ENCODE peak calls at places on chromosomes 16 and 17, in eight cellular contexts. H, B, G, M, U, O, W and S are unnamed samples.
A peak's percentile ranks its signal among the peaks of the same experiment; 100 is the strongest.

GRCh38 chr16:84449156-84450140 is 55.0 kb downstream of the MEAK7 start:
- DNase-seq in B (no peak), O (no peak), G (no peak), W (peak; percentile 65), H (no peak), U (no peak), M (no peak), S (no peak)

GRCh38 chr17:56595831-56596740 is 2.6 kb downstream of the NOG start:
- DNase-seq in G (no peak), M (no peak), U (no peak), W (no peak), B (no peak), H (no peak), O (peak; percentile 53), S (no peak)

GRCh38 chr17:82266142-82266541 is 7.4 kb downstream of the CSNK1D start:
- DNase-seq in H (no peak), B (no peak), O (no peak), W (no peak), G (no peak), U (no peak), M (no peak), S (no peak)

GRCh38 chr16:75103994-75104393 is 12.6 kb downstream of the LDHD start:
- DNase-seq in H (no peak), M (no peak), B (no peak), W (no peak), O (no peak), G (no peak), U (no peak), S (no peak)

GRCh38 chr16:50908468-50908867 is 166.6 kb downstream of the CYLD start:
- DNase-seq in H (no peak), W (no peak), G (no peak), U (no peak), O (no peak), M (no peak), B (no peak), S (no peak)

GRCh38 chr17:29390856-29391631 is 881 bp downstream of the TAOK1 start:
- DNase-seq in U (peak; percentile 51), B (no peak), M (no peak), O (no peak), W (no peak), G (no peak), H (peak; percentile 28), S (no peak)

GRCh38 chr17:55348749-55349354 is 72.8 kb downstream of the MMD start:
- DNase-seq in O (peak; percentile 40), M (peak; percentile 1), W (no peak), H (peak; percentile 10), B (peak; percentile 26), G (peak; percentile 71), U (peak; percentile 2), S (peak; percentile 56)

GRCh38 chr17:70527364-70527888 is 358.1 kb downstream of the KCNJ2 start:
- DNase-seq in U (no peak), B (no peak), W (no peak), M (no peak), O (no peak), G (no peak), H (no peak), S (no peak)

GRCh38 chr16:9763505-9763904 is 418.7 kb downstream of the GRIN2A start:
- DNase-seq in M (no peak), H (no peak), W (no peak), B (no peak), O (no peak), G (no peak), U (no peak), S (no peak)

GRCh38 chr16:54201200-54201599 is 85.4 kb downstream of the IRX3 start:
- DNase-seq in B (no peak), M (no peak), W (no peak), H (no peak), O (no peak), U (no peak), G (no peak), S (no peak)

GRCh38 chr16:68144008-68144407 is 58.8 kb downstream of the NFATC3 start:
- DNase-seq in U (no peak), H (no peak), O (no peak), B (no peak), W (no peak), M (no peak), G (no peak), S (no peak)

GRCh38 chr17:57425903-57426574 is 169.7 kb downstream of the MSI2 start:
- DNase-seq in G (no peak), W (no peak), U (no peak), B (no peak), O (no peak), H (no peak), M (no peak), S (no peak)

GRCh38 chr17:67500261-67500660 is 123.2 kb downstream of the PITPNC1 start:
- DNase-seq in O (no peak), M (no peak), U (no peak), G (no peak), W (no peak), B (no peak), H (no peak), S (no peak)

GRCh38 chr17:52827526-52827925 is 669.0 kb upstream of the CA10 start:
- DNase-seq in U (no peak), M (no peak), H (no peak), B (no peak), O (no peak), G (no peak), W (no peak), S (no peak)

GRCh38 chr16:84459517-84459894 is 45.0 kb downstream of the MEAK7 start:
- DNase-seq in B (no peak), U (no peak), H (no peak), G (no peak), O (no peak), M (no peak), W (no peak), S (no peak)

GRCh38 chr16:89430436-89431157 is 59.8 kb downstream of the ANKRD11 start:
- DNase-seq in W (no peak), H (no peak), B (no peak), O (no peak), M (no peak), U (no peak), G (no peak), S (no peak)

GRCh38 chr16:74607310-74607966 is 524 bp upstream of the GLG1 start:
- DNase-seq in G (peak; percentile 77), H (no peak), M (no peak), O (no peak), U (no peak), B (no peak), W (no peak), S (no peak)

GRCh38 chr16:11955713-11956123 is 9.3 kb upstream of the TNFRSF17 start:
- DNase-seq in W (no peak), M (no peak), U (no peak), G (peak; percentile 67), O (no peak), B (no peak), H (no peak), S (no peak)

GRCh38 chr16:84270071-84270470 is 24.6 kb upstream of the WFDC1 start:
- DNase-seq in H (no peak), W (no peak), G (no peak), B (no peak), M (no peak), O (no peak), U (no peak), S (no peak)

GRCh38 chr17:64780096-64781012 is 118.2 kb upstream of the SMURF2 start:
- DNase-seq in O (peak; percentile 77), G (no peak), U (no peak), M (no peak), B (peak; percentile 75), H (no peak), W (peak; percentile 93), S (peak; percentile 62)

GRCh38 chr17:29461807-29462206 is 71.6 kb downstream of the TAOK1 start:
- DNase-seq in W (no peak), M (no peak), B (no peak), U (no peak), H (no peak), G (no peak), O (no peak), S (no peak)

GRCh38 chr17:76529224-76529642 is 8.3 kb downstream of the CYGB start:
- DNase-seq in B (no peak), H (no peak), W (peak; percentile 86), O (no peak), U (peak; percentile 54), M (no peak), G (no peak), S (peak; percentile 89)

GRCh38 chr17:81563861-81564586 is 11.9 kb upstream of the FAAP100 start:
- DNase-seq in G (no peak), U (no peak), W (no peak), M (no peak), B (no peak), O (no peak), H (no peak), S (no peak)

GRCh38 chr17:34841467-34841866 is 119.8 kb downstream of the CCT6B start:
- DNase-seq in W (no peak), O (no peak), G (no peak), B (no peak), M (no peak), H (no peak), U (no peak), S (no peak)

GRCh38 chr17:51050291-51051033 is 70.2 kb downstream of the SPAG9 start:
- DNase-seq in M (no peak), H (no peak), G (no peak), W (no peak), O (no peak), U (no peak), B (no peak), S (no peak)

GRCh38 chr17:47276868-47277267 is 23.2 kb downstream of the ITGB3 start:
- DNase-seq in O (no peak), B (no peak), M (no peak), G (peak; percentile 39), W (peak; percentile 68), H (no peak), U (no peak), S (peak; percentile 78)

GRCh38 chr17:10469459-10469858 is at the start of gene MYH4:
- DNase-seq in H (no peak), O (no peak), G (no peak), B (no peak), U (no peak), M (no peak), W (no peak), S (no peak)

GRCh38 chr16:27520982-27521673 is 28.6 kb downstream of the GTF3C1 start:
- DNase-seq in M (no peak), W (no peak), H (no peak), U (no peak), G (no peak), O (no peak), B (no peak), S (peak; percentile 84)

GRCh38 chr17:27622160-27622559 is 8.8 kb upstream of the LGALS9 start:
- DNase-seq in B (no peak), W (no peak), G (no peak), H (no peak), U (no peak), M (no peak), O (no peak), S (no peak)

GRCh38 chr17:71412803-71413202 is 708.0 kb upstream of the SOX9 start:
- DNase-seq in M (no peak), G (peak; percentile 88), W (no peak), H (no peak), U (no peak), B (no peak), O (no peak), S (no peak)

GRCh38 chr17:3447625-3448024 is 14.0 kb upstream of the OR1E2 start:
- DNase-seq in H (no peak), O (no peak), M (no peak), G (no peak), U (no peak), W (no peak), B (no peak), S (no peak)

GRCh38 chr16:24610421-24610765 is 71.0 kb downstream of the RBBP6 start:
- DNase-seq in G (no peak), B (no peak), H (peak; percentile 73), O (peak; percentile 6), W (peak; percentile 65), M (no peak), U (peak; percentile 63), S (peak; percentile 57)

GRCh38 chr17:8226536-8227237 is 16.3 kb upstream of the AURKB start:
- DNase-seq in U (peak; percentile 52), H (peak; percentile 67), O (peak; percentile 63), W (peak; percentile 69), G (peak; percentile 95), M (no peak), B (no peak), S (peak; percentile 67)